ENCODE peak calls at places on chromosomes 11 and 22, in eight cellular contexts. O, T, F, P, G, H, N and B are unnamed samples.

GRCh38 chr11:125532668-125533067 is 36.6 kb upstream of the FEZ1 start:
- DNase-seq in O (no peak), T (no peak), F (no peak), P (no peak), G (no peak), H (no peak), N (no peak), B (no peak)

GRCh38 chr11:5712507-5712906 is 22.9 kb downstream of the TRIM22 start:
- DNase-seq in O (no peak), T (no peak), F (no peak), P (no peak), G (no peak), H (no peak), N (no peak), B (no peak)

GRCh38 chr11:114354076-114354475 is 46.2 kb downstream of the C11orf71 start:
- DNase-seq in O (no peak), T (no peak), F (no peak), P (no peak), G (no peak), H (no peak), N (no peak), B (no peak)

GRCh38 chr11:121318848-121319834 is 26.6 kb downstream of the SC5D start:
- DNase-seq in O (no peak), T (no peak), F (peak; percentile 31), P (no peak), G (no peak), H (peak; percentile 31), N (no peak), B (no peak)

GRCh38 chr11:89184021-89184420 is 6.3 kb downstream of the TYR start:
- DNase-seq in O (no peak), T (no peak), F (no peak), P (no peak), G (no peak), H (no peak), N (no peak), B (no peak)

GRCh38 chr11:92269021-92269420 is 44.4 kb downstream of the FAT3 start:
- DNase-seq in O (no peak), T (no peak), F (no peak), P (no peak), G (no peak), H (no peak), N (no peak), B (no peak)

GRCh38 chr22:40029189-40029890 is 34.6 kb downstream of the FAM83F start:
- DNase-seq in O (no peak), T (no peak), F (no peak), P (no peak), G (no peak), H (no peak), N (no peak), B (no peak)

GRCh38 chr22:36359172-36359973 is 28.4 kb downstream of the MYH9 start:
- DNase-seq in O (no peak), T (no peak), F (no peak), P (no peak), G (no peak), H (no peak), N (no peak), B (no peak)

GRCh38 chr22:19708323-19709011 is 5.8 kb upstream of the SEPTIN5 start:
- DNase-seq in O (no peak), T (peak; percentile 56), F (no peak), P (no peak), G (no peak), H (no peak), N (no peak), B (no peak)

GRCh38 chr22:41302016-41302767 is 867 bp downstream of the ZC3H7B start:
- DNase-seq in O (no peak), T (no peak), F (no peak), P (no peak), G (no peak), H (peak; percentile 36), N (no peak), B (no peak)

GRCh38 chr22:24450600-24450999 is 23.2 kb downstream of the ADORA2A start:
- DNase-seq in O (peak; percentile 25), T (no peak), F (no peak), P (no peak), G (no peak), H (no peak), N (no peak), B (no peak)

GRCh38 chr11:44025727-44026126 is 22.1 kb upstream of the ACCSL start:
- DNase-seq in O (no peak), T (no peak), F (no peak), P (no peak), G (no peak), H (no peak), N (no peak), B (no peak)

GRCh38 chr22:40908895-40909294 is 42.3 kb upstream of the RBX1 start:
- DNase-seq in O (no peak), T (no peak), F (no peak), P (no peak), G (no peak), H (no peak), N (no peak), B (no peak)

GRCh38 chr11:35099278-35100018 is 39.5 kb upstream of the CD44 start:
- DNase-seq in O (no peak), T (no peak), F (no peak), P (no peak), G (no peak), H (no peak), N (no peak), B (no peak)

GRCh38 chr22:23197836-23198235 is 17.5 kb downstream of the BCR start:
- DNase-seq in O (no peak), T (peak; percentile 20), F (no peak), P (no peak), G (no peak), H (no peak), N (no peak), B (no peak)

GRCh38 chr11:37141707-37142106 is 543.7 kb upstream of the RAG2 start:
- DNase-seq in O (no peak), T (no peak), F (no peak), P (no peak), G (no peak), H (no peak), N (no peak), B (no peak)

GRCh38 chr11:77449060-77449521 is 24.8 kb downstream of the PAK1 start:
- DNase-seq in O (no peak), T (no peak), F (no peak), P (no peak), G (no peak), H (no peak), N (no peak), B (no peak)

GRCh38 chr22:43587574-43587973 is 175.8 kb downstream of the MPPED1 start:
- DNase-seq in O (no peak), T (no peak), F (no peak), P (no peak), G (no peak), H (no peak), N (peak; percentile 26), B (no peak)

GRCh38 chr22:26642465-26643367 is 14.7 kb upstream of the MIAT start:
- DNase-seq in O (peak; percentile 32), T (peak; percentile 82), F (peak; percentile 81), P (no peak), G (no peak), H (no peak), N (no peak), B (peak; percentile 56)

GRCh38 chr11:9077164-9077563 is 14.2 kb downstream of the SCUBE2 start:
- DNase-seq in O (no peak), T (no peak), F (no peak), P (no peak), G (no peak), H (no peak), N (no peak), B (no peak)

GRCh38 chr11:101363706-101364275 is 220.0 kb downstream of the TRPC6 start:
- DNase-seq in O (no peak), T (no peak), F (no peak), P (no peak), G (no peak), H (no peak), N (no peak), B (no peak)

GRCh38 chr11:94922675-94923347 is 50.5 kb downstream of the CWC15 start:
- DNase-seq in O (no peak), T (no peak), F (no peak), P (no peak), G (no peak), H (no peak), N (no peak), B (no peak)

GRCh38 chr11:65477271-65478029 is 21.4 kb upstream of the MALAT1 start:
- DNase-seq in O (peak; percentile 97), T (peak; percentile 99), F (peak; percentile 95), P (peak; percentile 89), G (peak; percentile 95), H (peak; percentile 78), N (peak; percentile 99), B (peak; percentile 98)

GRCh38 chr22:23533328-23533762 is 46.7 kb downstream of the IGLL1 start:
- DNase-seq in O (no peak), T (no peak), F (peak; percentile 36), P (no peak), G (no peak), H (no peak), N (no peak), B (no peak)

GRCh38 chr11:95895815-95896214 is 28.1 kb downstream of the MTMR2 start:
- DNase-seq in O (no peak), T (no peak), F (no peak), P (no peak), G (no peak), H (no peak), N (no peak), B (no peak)

GRCh38 chr11:82092904-82093303 is 640.8 kb downstream of the FAM181B start:
- DNase-seq in O (no peak), T (no peak), F (no peak), P (no peak), G (no peak), H (no peak), N (no peak), B (no peak)

GRCh38 chr11:125990244-125990643 is 44.4 kb downstream of the VSIG10L2 start:
- DNase-seq in O (no peak), T (no peak), F (peak; percentile 17), P (no peak), G (no peak), H (no peak), N (no peak), B (peak; percentile 46)

GRCh38 chr22:22691055-22691454 is 46.6 kb downstream of the GGTLC2 start:
- DNase-seq in O (no peak), T (no peak), F (no peak), P (no peak), G (no peak), H (no peak), N (no peak), B (no peak)

GRCh38 chr11:124618863-124619262 is 3.8 kb upstream of the TBRG1 start:
- DNase-seq in O (no peak), T (no peak), F (no peak), P (no peak), G (no peak), H (no peak), N (no peak), B (no peak)

GRCh38 chr22:49724030-49724892 is 103.4 kb downstream of the BRD1 start:
- DNase-seq in O (no peak), T (no peak), F (peak; percentile 60), P (no peak), G (no peak), H (no peak), N (peak; percentile 87), B (no peak)